ENCODE peak calls at places on chromosomes 6 and 20, in nine cellular contexts. M, W, K, R, J, L, N, X and Z are unnamed samples.

GRCh38 chr6:28888097-28888496 is 35.7 kb downstream of the TRIM27 start:
- DNase-seq in M (no peak), W (no peak), K (no peak), R (no peak), J (no peak), L (no peak), N (no peak), X (no peak), Z (no peak)

GRCh38 chr6:4678506-4679300 is 97.5 kb upstream of the CDYL start:
- DNase-seq in M (no peak), W (no peak), K (no peak), R (no peak), J (no peak), L (no peak), N (no peak), X (no peak), Z (no peak)

GRCh38 chr6:160355001-160355400 is 6.8 kb downstream of the SLC22A3 start:
- DNase-seq in M (peak), W (peak), K (no peak), R (no peak), J (peak), L (no peak), N (no peak), X (no peak), Z (peak)

GRCh38 chr20:17849901-17850673 is 118.5 kb downstream of the SNX5 start:
- DNase-seq in M (peak), W (peak), K (no peak), R (no peak), J (no peak), L (no peak), N (no peak), X (peak), Z (peak)

GRCh38 chr6:16752206-16752867 is 8.9 kb downstream of the ATXN1 start:
- DNase-seq in M (peak), W (no peak), K (no peak), R (no peak), J (no peak), L (no peak), N (no peak), X (no peak), Z (no peak)

GRCh38 chr6:113411006-113411405 is 446.1 kb upstream of the MARCKS start:
- DNase-seq in M (no peak), W (no peak), K (no peak), R (no peak), J (no peak), L (no peak), N (no peak), X (peak), Z (no peak)

GRCh38 chr6:100472674-100473073 is 8.0 kb upstream of the SIM1 start:
- DNase-seq in M (peak), W (no peak), K (peak), R (no peak), J (no peak), L (no peak), N (no peak), X (no peak), Z (no peak)

GRCh38 chr6:84582997-84583396 is 181.4 kb downstream of the TBX18 start:
- DNase-seq in M (no peak), W (no peak), K (no peak), R (no peak), J (no peak), L (no peak), N (no peak), X (no peak), Z (no peak)

GRCh38 chr20:62387993-62388635 is 1.2 kb downstream of the RPS21 start:
- DNase-seq in M (no peak), W (no peak), K (no peak), R (no peak), J (peak), L (no peak), N (no peak), X (no peak), Z (no peak)

GRCh38 chr20:47202765-47203667 is 153.5 kb downstream of the ZMYND8 start:
- DNase-seq in M (no peak), W (no peak), K (no peak), R (no peak), J (no peak), L (no peak), N (no peak), X (no peak), Z (no peak)

GRCh38 chr6:5728726-5729434 is 277.8 kb downstream of the NRN1 start:
- DNase-seq in M (no peak), W (no peak), K (no peak), R (no peak), J (no peak), L (no peak), N (no peak), X (no peak), Z (no peak)

GRCh38 chr20:62142252-62143117 is 709 bp downstream of the PSMA7 start:
- DNase-seq in M (no peak), W (no peak), K (peak), R (no peak), J (no peak), L (no peak), N (no peak), X (peak), Z (no peak)

GRCh38 chr20:1912056-1912455 is 16.8 kb downstream of the SIRPA start:
- DNase-seq in M (peak), W (no peak), K (no peak), R (no peak), J (no peak), L (no peak), N (no peak), X (no peak), Z (no peak)

GRCh38 chr6:4308354-4308753 is 173.0 kb upstream of the ECI2 start:
- DNase-seq in M (no peak), W (no peak), K (no peak), R (no peak), J (no peak), L (no peak), N (no peak), X (no peak), Z (no peak)

GRCh38 chr6:36028887-36029324 is 1.3 kb downstream of the MAPK14 start:
- DNase-seq in M (peak), W (peak), K (peak), R (peak), J (peak), L (peak), N (peak), X (peak), Z (peak)

GRCh38 chr20:34703061-34703572 is 1.0 kb upstream of the TP53INP2 start:
- DNase-seq in M (no peak), W (no peak), K (no peak), R (no peak), J (no peak), L (no peak), N (no peak), X (no peak), Z (no peak)

GRCh38 chr20:25299801-25300200 is 51.9 kb downstream of the PYGB start:
- DNase-seq in M (peak), W (no peak), K (no peak), R (no peak), J (no peak), L (no peak), N (no peak), X (peak), Z (no peak)

GRCh38 chr6:146862508-146862919 is 263.7 kb downstream of the ADGB start:
- DNase-seq in M (no peak), W (no peak), K (no peak), R (no peak), J (no peak), L (no peak), N (no peak), X (no peak), Z (no peak)

GRCh38 chr6:28809947-28810654 is 113.7 kb downstream of the TRIM27 start:
- DNase-seq in M (no peak), W (no peak), K (peak), R (no peak), J (no peak), L (no peak), N (no peak), X (no peak), Z (no peak)

GRCh38 chr6:71045296-71045695 is 88.4 kb upstream of the B3GAT2 start:
- DNase-seq in M (no peak), W (no peak), K (no peak), R (no peak), J (no peak), L (no peak), N (no peak), X (no peak), Z (no peak)

GRCh38 chr20:46357030-46357514 is 48.8 kb upstream of the CDH22 start:
- DNase-seq in M (no peak), W (peak), K (no peak), R (no peak), J (peak), L (no peak), N (no peak), X (no peak), Z (peak)

GRCh38 chr6:7106752-7107577 is 796 bp upstream of the RREB1 start:
- DNase-seq in M (peak), W (peak), K (peak), R (peak), J (peak), L (peak), N (no peak), X (peak), Z (peak)

GRCh38 chr20:32837157-32837556 is 17.4 kb downstream of the MAPRE1 start:
- DNase-seq in M (no peak), W (no peak), K (no peak), R (no peak), J (no peak), L (no peak), N (no peak), X (no peak), Z (no peak)

GRCh38 chr6:139853302-139853992 is 479.0 kb upstream of the CITED2 start:
- DNase-seq in M (no peak), W (no peak), K (no peak), R (no peak), J (no peak), L (no peak), N (no peak), X (peak), Z (no peak)

GRCh38 chr6:83879746-83880145 is 20.3 kb downstream of the CYB5R4 start:
- DNase-seq in M (no peak), W (no peak), K (no peak), R (no peak), J (no peak), L (no peak), N (no peak), X (no peak), Z (no peak)

GRCh38 chr20:34627458-34627857 is 49.4 kb downstream of the PIGU start:
- DNase-seq in M (no peak), W (no peak), K (no peak), R (no peak), J (no peak), L (no peak), N (no peak), X (no peak), Z (no peak)

GRCh38 chr6:33549896-33550295 is 30.2 kb downstream of the BAK1 start:
- DNase-seq in M (no peak), W (no peak), K (no peak), R (no peak), J (no peak), L (no peak), N (no peak), X (no peak), Z (no peak)

GRCh38 chr20:50172347-50173013 is 18.1 kb upstream of the CEBPB start:
- DNase-seq in M (peak), W (peak), K (peak), R (no peak), J (peak), L (no peak), N (peak), X (peak), Z (peak)

GRCh38 chr6:21900730-21901129 is 307.2 kb downstream of the SOX4 start:
- DNase-seq in M (peak), W (no peak), K (no peak), R (no peak), J (peak), L (no peak), N (no peak), X (no peak), Z (no peak)

GRCh38 chr6:71490876-71491275 is 202.3 kb downstream of the OGFRL1 start:
- DNase-seq in M (no peak), W (no peak), K (no peak), R (no peak), J (no peak), L (no peak), N (no peak), X (no peak), Z (no peak)

GRCh38 chr6:25874118-25874517 is at the start of gene SLC17A3:
- DNase-seq in M (no peak), W (no peak), K (no peak), R (no peak), J (no peak), L (no peak), N (no peak), X (no peak), Z (no peak)

GRCh38 chr6:136846046-136846445 is 23.7 kb downstream of the PEX7 start:
- DNase-seq in M (peak), W (no peak), K (peak), R (no peak), J (peak), L (peak), N (no peak), X (peak), Z (no peak)

GRCh38 chr6:72290620-72291019 is 331.2 kb upstream of the KCNQ5 start:
- DNase-seq in M (no peak), W (peak), K (no peak), R (no peak), J (no peak), L (no peak), N (no peak), X (no peak), Z (no peak)

GRCh38 chr6:51289041-51289440 is 470.4 kb downstream of the TFAP2B start:
- DNase-seq in M (peak), W (no peak), K (no peak), R (no peak), J (no peak), L (no peak), N (no peak), X (no peak), Z (no peak)

GRCh38 chr20:24146231-24146634 is 157.7 kb upstream of the GGTLC1 start:
- DNase-seq in M (no peak), W (no peak), K (no peak), R (no peak), J (no peak), L (no peak), N (no peak), X (no peak), Z (no peak)

GRCh38 chr6:28336284-28337024 is 506 bp upstream of the ZSCAN31 start:
- DNase-seq in M (peak), W (no peak), K (no peak), R (no peak), J (peak), L (peak), N (no peak), X (peak), Z (no peak)

GRCh38 chr6:30800876-30801275 is 56.5 kb upstream of the IER3 start:
- DNase-seq in M (no peak), W (no peak), K (no peak), R (no peak), J (no peak), L (no peak), N (no peak), X (no peak), Z (no peak)
- H3K27ac ChIP-seq in M (no peak), W (peak), K (no peak), R (no peak), J (peak), L (no peak), N (no peak), X (no peak), Z (no peak)

DNA sequence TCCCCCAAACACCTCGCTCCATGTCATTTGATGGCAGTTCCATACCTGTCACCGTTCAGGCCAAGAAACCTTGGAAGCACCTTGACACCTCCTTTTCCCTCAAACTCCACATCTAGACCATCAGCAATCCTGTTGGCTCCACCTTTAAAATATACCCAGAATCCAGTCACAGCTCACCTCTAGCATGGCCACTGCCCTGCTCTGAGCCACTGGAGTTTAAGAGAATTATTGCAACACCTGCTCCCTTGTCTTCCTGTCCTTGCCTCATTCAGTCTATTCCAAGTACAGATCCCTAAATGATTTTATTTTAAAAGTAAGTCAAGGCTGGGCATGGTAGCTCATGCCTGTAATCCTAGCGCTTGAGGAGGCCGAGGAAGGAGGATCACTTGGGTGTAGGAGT is 11.6 kb upstream of the TRIB3 start:
- DNase-seq in M (no peak), W (no peak), K (no peak), R (no peak), J (no peak), L (no peak), N (no peak), X (no peak), Z (no peak)
- H3K27ac ChIP-seq in M (no peak), W (no peak), K (no peak), R (no peak), J (no peak), L (no peak), N (no peak), X (no peak), Z (no peak)

GRCh38 chr20:31568773-31569162 is 36.3 kb upstream of the ID1 start:
- DNase-seq in M (no peak), W (no peak), K (no peak), R (no peak), J (no peak), L (no peak), N (no peak), X (no peak), Z (no peak)

GRCh38 chr20:31566332-31566657 is 38.8 kb upstream of the ID1 start:
- DNase-seq in M (no peak), W (no peak), K (no peak), R (no peak), J (no peak), L (no peak), N (no peak), X (no peak), Z (no peak)

GRCh38 chr20:31566658-31567379 is 38.3 kb upstream of the ID1 start:
- DNase-seq in M (no peak), W (no peak), K (peak), R (no peak), J (no peak), L (no peak), N (no peak), X (peak), Z (no peak)

GRCh38 chr20:31568041-31568731 is 36.9 kb upstream of the ID1 start:
- DNase-seq in M (no peak), W (no peak), K (no peak), R (no peak), J (no peak), L (no peak), N (no peak), X (no peak), Z (no peak)

GRCh38 chr20:31567380-31567720 is 37.7 kb upstream of the ID1 start:
- DNase-seq in M (no peak), W (no peak), K (no peak), R (no peak), J (no peak), L (no peak), N (no peak), X (no peak), Z (no peak)
- H3K27ac ChIP-seq in M (no peak), W (no peak), K (no peak), R (no peak), J (peak), L (no peak), N (no peak), X (peak), Z (no peak)

GRCh38 chr20:6663751-6664388 is 103.6 kb upstream of the BMP2 start:
- DNase-seq in M (no peak), W (no peak), K (no peak), R (no peak), J (no peak), L (no peak), N (no peak), X (peak), Z (no peak)
- H3K27ac ChIP-seq in M (no peak), W (no peak), K (no peak), R (no peak), J (no peak), L (no peak), N (no peak), X (peak), Z (no peak)

GRCh38 chr6:41375598-41376151 is 40.3 kb downstream of the NCR2 start:
- DNase-seq in M (no peak), W (no peak), K (peak), R (no peak), J (no peak), L (no peak), N (no peak), X (no peak), Z (no peak)
- H3K27ac ChIP-seq in M (no peak), W (no peak), K (no peak), R (no peak), J (no peak), L (no peak), N (no peak), X (no peak), Z (no peak)

GRCh38 chr6:44008821-44009370 is 118.4 kb downstream of the MRPL14 start:
- DNase-seq in M (no peak), W (peak), K (no peak), R (no peak), J (peak), L (no peak), N (no peak), X (no peak), Z (no peak)

GRCh38 chr6:44012078-44012493 is 115.2 kb downstream of the MRPL14 start:
- DNase-seq in M (peak), W (peak), K (no peak), R (no peak), J (peak), L (no peak), N (no peak), X (no peak), Z (no peak)

GRCh38 chr6:44010411-44011349 is 116.6 kb downstream of the MRPL14 start:
- DNase-seq in M (peak), W (peak), K (no peak), R (no peak), J (peak), L (no peak), N (no peak), X (no peak), Z (no peak)

GRCh38 chr6:44009425-44010321 is 117.6 kb downstream of the MRPL14 start:
- DNase-seq in M (no peak), W (peak), K (no peak), R (no peak), J (peak), L (no peak), N (no peak), X (no peak), Z (peak)

GRCh38 chr6:44011350-44011925 is 115.8 kb downstream of the MRPL14 start:
- DNase-seq in M (no peak), W (no peak), K (no peak), R (no peak), J (peak), L (no peak), N (no peak), X (no peak), Z (no peak)
- H3K27ac ChIP-seq in M (peak), W (no peak), K (no peak), R (no peak), J (no peak), L (peak), N (no peak), X (no peak), Z (peak)

DNA sequence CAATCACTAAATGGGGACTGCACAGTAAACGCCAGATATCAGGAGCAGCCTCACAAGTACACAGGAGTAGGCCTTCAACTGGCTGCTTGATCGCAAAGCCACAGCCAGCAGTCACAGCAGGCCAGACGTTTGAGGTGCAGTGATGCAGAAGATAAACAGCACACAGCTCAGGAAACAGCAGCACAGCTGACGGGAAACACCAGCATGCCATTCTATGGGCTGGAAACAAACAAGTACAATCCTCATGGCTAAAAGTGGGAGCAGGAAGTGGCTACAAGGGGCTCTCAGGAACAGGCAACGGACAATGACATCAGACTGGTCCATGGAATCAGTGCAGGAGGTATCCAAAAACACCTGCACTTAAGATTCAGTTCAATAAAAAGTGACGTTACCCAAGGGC is 111.0 kb downstream of the DTNBP1 start:
- DNase-seq in M (no peak), W (no peak), K (no peak), R (no peak), J (no peak), L (no peak), N (no peak), X (no peak), Z (no peak)
- H3K27ac ChIP-seq in M (no peak), W (no peak), K (no peak), R (no peak), J (no peak), L (no peak), N (no peak), X (no peak), Z (peak)

GRCh38 chr20:57710841-57711240 is 1.0 kb upstream of the PMEPA1 start:
- DNase-seq in M (no peak), W (no peak), K (no peak), R (no peak), J (no peak), L (no peak), N (no peak), X (no peak), Z (no peak)
- H3K27ac ChIP-seq in M (peak), W (peak), K (peak), R (peak), J (peak), L (no peak), N (peak), X (peak), Z (peak)

GRCh38 chr6:31116661-31117385 is 2.2 kb downstream of the PSORS1C1 start:
- DNase-seq in M (peak), W (no peak), K (no peak), R (no peak), J (no peak), L (no peak), N (no peak), X (no peak), Z (no peak)
- H3K27ac ChIP-seq in M (no peak), W (peak), K (no peak), R (no peak), J (no peak), L (no peak), N (peak), X (peak), Z (no peak)